ENCODE peak calls at places on chromosomes 3 and 15, in ten cellular contexts. B is ELR; K is NCI-H345; T is CD8-positive, alpha-beta memory T cell; H is ureter; U is kidney epithelial cell; E is fibroblast of mammary gland; M is activated naive CD8-positive, alpha-beta T cell treated with anti-CD3 and anti-CD28 coated beads, Interleukin-2, amount 50 U/mL, for 24 hours; Y is germinal center; N is amniotic stem cell. W is an unnamed sample.

GRCh38 chr15:66703540-66703941 is 1.5 kb downstream of the SMAD6 start:
- DNase-seq in B (peak; percentile 62), K (no peak), T (no peak), H (peak; percentile 52), U (no peak), E (peak; percentile 40), M (peak; percentile 24), Y (peak; percentile 35), N (no peak), W (no peak)

GRCh38 chr3:113261996-113262665 is 50.8 kb downstream of the BOC start:
- DNase-seq in B (no peak), K (peak; percentile 10), T (no peak), H (no peak), U (no peak), E (peak; percentile 40), M (no peak), Y (no peak), N (no peak), W (no peak)

GRCh38 chr3:138914870-138915502 is 32.0 kb downstream of the FOXL2 start:
- DNase-seq in B (peak; percentile 79), K (no peak), T (no peak), H (peak; percentile 59), U (no peak), E (peak; percentile 71), M (no peak), Y (no peak), N (peak; percentile 46), W (no peak)

GRCh38 chr3:13842226-13842625 is 37.6 kb downstream of the WNT7A start:
- DNase-seq in B (no peak), K (no peak), T (no peak), H (no peak), U (no peak), E (no peak), M (no peak), Y (no peak), N (no peak), W (no peak)

GRCh38 chr3:129608087-129608935 is 1.8 kb upstream of the PLXND1 start:
- DNase-seq in B (peak; percentile 72), K (peak; percentile 35), T (no peak), H (no peak), U (no peak), E (peak; percentile 76), M (no peak), Y (no peak), N (no peak), W (no peak)

GRCh38 chr3:55951371-55951770 is 464.3 kb upstream of the WNT5A start:
- DNase-seq in B (no peak), K (no peak), T (no peak), H (no peak), U (peak; percentile 18), E (no peak), M (no peak), Y (no peak), N (no peak), W (no peak)

GRCh38 chr15:25185791-25186190 is 231.0 kb downstream of the SNRPN start:
- DNase-seq in B (no peak), K (no peak), T (no peak), H (no peak), U (no peak), E (no peak), M (no peak), Y (no peak), N (no peak), W (no peak)

GRCh38 chr3:188276366-188276765 is 122.4 kb downstream of the LPP start:
- DNase-seq in B (no peak), K (no peak), T (no peak), H (no peak), U (no peak), E (no peak), M (no peak), Y (no peak), N (no peak), W (no peak)

GRCh38 chr3:113264249-113264648 is 52.9 kb downstream of the BOC start:
- DNase-seq in B (no peak), K (peak; percentile 10), T (no peak), H (no peak), U (no peak), E (no peak), M (no peak), Y (no peak), N (no peak), W (no peak)

GRCh38 chr3:63655519-63655918 is 3.0 kb downstream of the SNTN start:
- DNase-seq in B (peak; percentile 53), K (no peak), T (no peak), H (no peak), U (peak; percentile 56), E (peak; percentile 80), M (no peak), Y (no peak), N (peak; percentile 45), W (peak; percentile 80)

GRCh38 chr15:82933576-82933975 is 18.9 kb downstream of the HOMER2 start:
- DNase-seq in B (no peak), K (no peak), T (no peak), H (no peak), U (no peak), E (no peak), M (peak; percentile 4), Y (no peak), N (no peak), W (no peak)

GRCh38 chr3:109640146-109640652 is 302.9 kb upstream of the DPPA4 start:
- DNase-seq in B (peak; percentile 36), K (no peak), T (no peak), H (no peak), U (no peak), E (no peak), M (no peak), Y (no peak), N (no peak), W (peak; percentile 11)

GRCh38 chr3:44297255-44297654 is 41.3 kb upstream of the TCAIM start:
- DNase-seq in B (no peak), K (no peak), T (no peak), H (no peak), U (no peak), E (no peak), M (no peak), Y (no peak), N (no peak), W (no peak)

GRCh38 chr15:87562203-87562602 is 694.3 kb downstream of the NTRK3 start:
- DNase-seq in B (no peak), K (no peak), T (no peak), H (no peak), U (no peak), E (no peak), M (no peak), Y (no peak), N (no peak), W (no peak)

GRCh38 chr3:61996351-61996750 is 377.0 kb downstream of the FEZF2 start:
- DNase-seq in B (peak; percentile 16), K (no peak), T (no peak), H (no peak), U (no peak), E (peak; percentile 25), M (no peak), Y (no peak), N (no peak), W (no peak)

GRCh38 chr15:43213466-43213865 is 7.4 kb downstream of the EPB42 start:
- DNase-seq in B (no peak), K (no peak), T (no peak), H (no peak), U (no peak), E (no peak), M (no peak), Y (no peak), N (no peak), W (no peak)

GRCh38 chr3:51559266-51559907 is 20.9 kb downstream of the RAD54L2 start:
- DNase-seq in B (peak; percentile 12), K (peak; percentile 65), T (no peak), H (no peak), U (no peak), E (peak; percentile 53), M (no peak), Y (no peak), N (peak; percentile 49), W (no peak)

GRCh38 chr3:159732172-159733111 is 256.2 kb upstream of the IL12A start:
- DNase-seq in B (peak; percentile 77), K (no peak), T (no peak), H (no peak), U (no peak), E (peak; percentile 61), M (no peak), Y (no peak), N (peak; percentile 38), W (peak; percentile 61)

GRCh38 chr15:60972866-60973265 is 256.2 kb downstream of the RORA start:
- DNase-seq in B (peak; percentile 89), K (no peak), T (no peak), H (no peak), U (no peak), E (peak; percentile 89), M (no peak), Y (no peak), N (peak; percentile 36), W (peak; percentile 84)

GRCh38 chr3:41673643-41674042 is 288.3 kb downstream of the ULK4 start:
- DNase-seq in B (peak; percentile 48), K (no peak), T (no peak), H (no peak), U (no peak), E (no peak), M (no peak), Y (no peak), N (no peak), W (no peak)

GRCh38 chr3:185558395-185558794 is 6.0 kb upstream of the LIPH start:
- DNase-seq in B (peak; percentile 29), K (no peak), T (no peak), H (peak; percentile 77), U (no peak), E (no peak), M (no peak), Y (no peak), N (no peak), W (no peak)

GRCh38 chr15:60966316-60966715 is 262.8 kb downstream of the RORA start:
- DNase-seq in B (peak; percentile 52), K (no peak), T (no peak), H (no peak), U (no peak), E (peak; percentile 56), M (no peak), Y (no peak), N (no peak), W (no peak)

GRCh38 chr3:186775999-186776398 is 7.4 kb upstream of the EIF4A2 start:
- DNase-seq in B (no peak), K (no peak), T (no peak), H (no peak), U (no peak), E (no peak), M (no peak), Y (no peak), N (no peak), W (no peak)

GRCh38 chr3:138861755-138862333 is 27.1 kb upstream of the PIK3CB start:
- DNase-seq in B (peak; percentile 85), K (no peak), T (no peak), H (no peak), U (peak; percentile 19), E (peak; percentile 82), M (no peak), Y (no peak), N (no peak), W (peak; percentile 63)

GRCh38 chr3:125594581-125595011 is 701 bp downstream of the OSBPL11 start:
- DNase-seq in B (peak; percentile 36), K (no peak), T (no peak), H (no peak), U (no peak), E (no peak), M (peak; percentile 23), Y (no peak), N (no peak), W (no peak)

GRCh38 chr15:42890161-42890913 is 30.2 kb downstream of the TTBK2 start:
- DNase-seq in B (peak; percentile 86), K (no peak), T (no peak), H (no peak), U (peak; percentile 82), E (peak; percentile 45), M (no peak), Y (no peak), N (no peak), W (peak; percentile 67)

GRCh38 chr15:49697121-49697520 is 76.3 kb downstream of the DTWD1 start:
- DNase-seq in B (peak; percentile 32), K (no peak), T (no peak), H (no peak), U (no peak), E (peak; percentile 65), M (no peak), Y (no peak), N (no peak), W (no peak)

GRCh38 chr15:92645051-92645631 is 10.4 kb downstream of the FAM174B start:
- DNase-seq in B (no peak), K (no peak), T (no peak), H (peak; percentile 61), U (no peak), E (no peak), M (no peak), Y (no peak), N (no peak), W (no peak)

W was measured in non-pigmented ciliary epithelial cell.